ENCODE peak calls at places on chromosomes 2 and 18, in seven cellular contexts. O is IMR-90, L is mesendoderm, Z is H9, Q is H1, F is mesenchymal stem cell, J is trophoblast cell. H is an unnamed sample.

GRCh38 chr18:48832961-48833700 is 117.6 kb downstream of the SMAD7 start:
- DNase-seq in O (peak; percentile 67), L (peak; percentile 59), Z (peak; percentile 31), Q (no peak), F (peak; percentile 73), J (peak; percentile 33), H (no peak)

GRCh38 chr2:3126686-3127278 is 250.8 kb downstream of the EIPR1 start:
- DNase-seq in O (no peak), L (no peak), Z (no peak), Q (no peak), F (peak; percentile 21), J (no peak), H (no peak)

GRCh38 chr2:160566717-160567116 is 73.1 kb upstream of the RBMS1 start:
- DNase-seq in O (peak; percentile 29), L (no peak), Z (no peak), Q (no peak), F (peak; percentile 55), J (no peak), H (no peak)

GRCh38 chr2:39772086-39772811 is 6.8 kb downstream of the THUMPD2 start:
- DNase-seq in O (peak; percentile 79), L (peak; percentile 60), Z (no peak), Q (no peak), F (peak; percentile 63), J (no peak), H (no peak)

GRCh38 chr18:24270937-24271380 is 126.7 kb downstream of the OSBPL1A start:
- DNase-seq in O (peak; percentile 63), L (peak; percentile 56), Z (no peak), Q (no peak), F (peak; percentile 47), J (no peak), H (peak; percentile 32)

GRCh38 chr2:104597942-104598341 is 256.0 kb upstream of the POU3F3 start:
- DNase-seq in O (no peak), L (peak; percentile 55), Z (no peak), Q (no peak), F (no peak), J (no peak), H (no peak)

GRCh38 chr2:152718909-152719645 is 657 bp downstream of the ARL6IP6 start:
- DNase-seq in O (no peak), L (peak; percentile 90), Z (peak; percentile 64), Q (peak; percentile 17), F (peak; percentile 53), J (peak; percentile 73), H (peak; percentile 56)

GRCh38 chr2:61220768-61221167 is 58.8 kb downstream of the C2orf74 start:
- DNase-seq in O (peak; percentile 50), L (no peak), Z (no peak), Q (no peak), F (no peak), J (no peak), H (no peak)

GRCh38 chr2:129319422-129319717 is 660.1 kb upstream of the RAB6C start:
- DNase-seq in O (no peak), L (no peak), Z (no peak), Q (no peak), F (peak; percentile 2), J (no peak), H (no peak)

GRCh38 chr2:98242006-98242405 is 104.2 kb upstream of the CNGA3 start:
- DNase-seq in O (no peak), L (no peak), Z (no peak), Q (no peak), F (no peak), J (no peak), H (peak; percentile 12)

DNA sequence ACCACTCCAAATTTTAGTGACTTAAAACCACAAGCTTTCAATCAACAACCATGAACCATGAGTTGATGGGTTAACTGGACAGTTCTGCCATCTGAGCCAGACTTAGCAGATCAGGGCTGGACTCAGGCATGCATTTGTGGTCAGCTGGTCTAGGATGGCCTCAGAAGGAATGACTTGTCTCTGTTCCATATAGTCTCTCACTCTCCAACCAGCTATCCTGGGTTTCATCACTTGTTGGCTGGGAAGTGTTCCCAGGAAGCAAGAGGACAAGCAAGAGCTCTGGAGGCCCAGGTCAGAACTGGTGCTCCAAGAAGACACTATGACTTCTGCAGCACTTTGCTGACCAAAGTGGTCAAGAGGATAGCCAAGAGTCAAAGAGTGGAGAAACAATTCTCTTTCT is 17.5 kb upstream of the MAP3K20 start:
- DNase-seq in O (no peak), L (no peak), Z (no peak), Q (no peak), F (no peak), J (no peak), H (no peak)
- H3K23ac ChIP-seq in O (peak overlapping the region; percentile 12), L (no peak overlapping the region), Z (no peak overlapping the region), Q (no peak overlapping the region), F (no peak overlapping the region), J (no peak overlapping the region), H (no peak overlapping the region)

GRCh38 chr2:7620255-7620654 is 703.0 kb downstream of the RNF144A start:
- DNase-seq in O (no peak), L (no peak), Z (no peak), Q (no peak), F (peak; percentile 1), J (no peak), H (no peak)

GRCh38 chr2:7625392-7626138 is 708.4 kb downstream of the RNF144A start:
- DNase-seq in O (no peak), L (no peak), Z (no peak), Q (no peak), F (no peak), J (no peak), H (no peak)

GRCh38 chr2:7627587-7627986 is 710.4 kb downstream of the RNF144A start:
- DNase-seq in O (peak; percentile 3), L (no peak), Z (no peak), Q (no peak), F (peak; percentile 4), J (no peak), H (no peak)

GRCh38 chr2:7621018-7621814 is 704.0 kb downstream of the RNF144A start:
- DNase-seq in O (no peak), L (no peak), Z (no peak), Q (no peak), F (no peak), J (no peak), H (no peak)

DNA sequence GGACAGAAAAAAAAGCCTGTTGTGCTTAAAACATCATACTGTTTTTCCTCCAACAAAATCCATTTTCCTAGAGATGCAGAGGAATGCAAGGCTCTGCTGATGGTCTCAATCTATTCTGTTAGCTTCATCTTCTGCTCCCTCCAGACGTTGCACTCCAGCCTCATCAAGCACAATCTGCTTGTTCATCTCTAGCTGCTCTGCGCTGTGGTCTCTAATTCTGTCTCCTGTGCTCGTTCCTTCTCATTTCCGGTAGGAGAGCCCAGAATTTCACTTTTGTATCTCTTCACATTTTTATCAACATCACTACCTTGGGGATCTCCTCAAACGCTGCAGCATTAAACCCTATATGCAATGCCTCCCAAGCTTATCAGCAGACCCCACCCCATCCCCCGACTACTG is 708.9 kb downstream of the RNF144A start:
- DNase-seq in O (no peak), L (no peak), Z (no peak), Q (no peak), F (no peak), J (no peak), H (no peak)
- H3K23ac ChIP-seq in O (no peak overlapping the region), L (no peak overlapping the region), Z (no peak overlapping the region), Q (no peak overlapping the region), F (no peak overlapping the region), J (no peak overlapping the region), H (no peak overlapping the region)

GRCh38 chr2:30776831-30777652 is 30.2 kb downstream of the CAPN13 start:
- DNase-seq in O (no peak), L (no peak), Z (peak; percentile 22), Q (no peak), F (no peak), J (no peak), H (no peak)

GRCh38 chr2:30777662-30778505 is 29.4 kb downstream of the CAPN13 start:
- DNase-seq in O (no peak), L (no peak), Z (peak; percentile 9), Q (no peak), F (no peak), J (no peak), H (no peak)

GRCh38 chr2:30780776-30781330 is 26.4 kb downstream of the CAPN13 start:
- DNase-seq in O (no peak), L (no peak), Z (peak; percentile 13), Q (no peak), F (no peak), J (no peak), H (no peak)

GRCh38 chr2:30775833-30776232 is 31.4 kb downstream of the CAPN13 start:
- DNase-seq in O (no peak), L (peak; percentile 30), Z (peak; percentile 9), Q (no peak), F (no peak), J (no peak), H (no peak)

DNA sequence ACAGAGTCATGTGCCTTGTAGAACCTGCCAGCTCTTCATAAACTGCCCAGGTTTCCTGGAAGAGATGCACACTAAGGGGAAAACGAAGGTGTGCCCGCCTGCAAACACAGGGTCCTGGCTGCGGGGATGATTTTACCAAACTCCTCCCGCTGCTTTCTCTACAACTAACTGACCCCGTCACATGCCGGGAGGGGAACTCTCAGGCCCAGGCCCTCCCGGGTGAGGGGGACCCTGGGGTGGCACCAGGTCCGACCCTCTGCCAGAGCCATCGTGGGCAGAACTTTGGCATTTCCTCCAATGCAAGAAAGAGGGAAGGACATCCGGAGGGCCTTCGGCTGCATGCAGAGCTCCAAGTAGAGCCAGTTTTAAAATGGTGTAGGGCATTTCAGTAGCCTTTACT is 28.6 kb downstream of the CAPN13 start:
- DNase-seq in O (no peak), L (no peak), Z (no peak), Q (no peak), F (no peak), J (no peak), H (no peak)
- H3K23ac ChIP-seq in O (no peak overlapping the region), L (no peak overlapping the region), Z (no peak overlapping the region), Q (no peak overlapping the region), F (no peak overlapping the region), J (no peak overlapping the region), H (no peak overlapping the region)

GRCh38 chr2:232431705-232432590 is 24.0 kb upstream of the ALPI start:
- DNase-seq in O (no peak), L (no peak), Z (no peak), Q (no peak), F (no peak), J (no peak), H (no peak)

GRCh38 chr2:232434563-232435374 is 21.2 kb upstream of the ALPI start:
- DNase-seq in O (no peak), L (no peak), Z (no peak), Q (no peak), F (no peak), J (no peak), H (no peak)

GRCh38 chr2:232434091-232434490 is 21.9 kb upstream of the ALPI start:
- DNase-seq in O (no peak), L (no peak), Z (no peak), Q (no peak), F (no peak), J (no peak), H (no peak)

GRCh38 chr2:232435375-232435648 is 20.6 kb upstream of the ALPI start:
- DNase-seq in O (no peak), L (no peak), Z (no peak), Q (no peak), F (no peak), J (no peak), H (no peak)

DNA sequence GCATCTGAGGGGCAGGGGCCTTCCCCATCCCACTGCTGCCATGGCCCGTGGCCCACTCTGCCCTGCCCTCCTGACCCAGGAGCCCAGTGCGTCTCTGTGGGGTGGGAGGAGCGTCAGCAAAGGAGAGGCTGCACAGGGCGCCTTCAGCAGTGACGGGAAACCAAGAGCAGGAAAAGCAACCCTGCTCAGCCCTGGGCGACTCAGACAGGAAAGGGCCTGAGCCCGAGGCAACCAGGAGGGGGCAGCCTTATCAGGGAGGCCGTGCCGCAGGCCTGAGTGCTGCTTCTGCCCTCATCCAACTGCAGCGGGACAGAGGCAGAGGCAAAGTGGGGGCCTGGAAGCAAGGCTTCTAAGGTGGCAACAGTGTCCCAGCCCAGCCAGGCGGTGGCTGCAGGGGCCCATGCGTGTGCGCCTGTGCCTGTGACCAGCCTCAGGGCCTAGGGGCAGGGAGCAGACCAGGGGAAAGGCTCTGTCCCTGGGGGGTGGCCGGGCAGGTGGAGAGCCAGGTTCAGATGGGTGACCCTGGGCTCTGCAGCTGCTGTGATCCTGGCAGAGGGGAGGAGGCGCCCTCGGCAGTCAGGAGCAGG is 23.3 kb upstream of the ALPI start:
- DNase-seq in O (no peak), L (peak; percentile 57), Z (peak; percentile 90), Q (no peak), F (no peak), J (peak; percentile 62), H (no peak)
- H3K23ac ChIP-seq in O (no peak overlapping the region), L (no peak overlapping the region), Z (no peak overlapping the region), Q (no peak overlapping the region), F (no peak overlapping the region), J (no peak overlapping the region), H (peak overlapping the region; percentile 10)

H was measured in neuronal stem cell.